ENCODE peak calls at places on chromosomes 13 and 19, in seven cellular contexts. One of them, this sample, is unnamed.

GRCh38 chr19:13817018-13817614 is 21.9 kb downstream of the ZSWIM4 start:
- DNase-seq in mesenchymal stem cell: peak
- DNase-seq in astrocyte of the spinal cord: no peak
- DNase-seq in GM23338: peak
- DNase-seq in OCI-LY7: peak
- DNase-seq in heart right ventricle: no peak
- DNase-seq in GM12864: no peak
- DNase-seq in this sample: no peak

GRCh38 chr19:12884926-12885748 is 1.9 kb downstream of the KLF1 start:
- DNase-seq in heart right ventricle: peak
- DNase-seq in astrocyte of the spinal cord: peak
- DNase-seq in OCI-LY7: peak
- DNase-seq in GM23338: peak
- DNase-seq in GM12864: peak
- DNase-seq in mesenchymal stem cell: peak
- DNase-seq in this sample: peak

GRCh38 chr13:30373727-30374126 is 48.6 kb upstream of the UBE2L5 start:
- DNase-seq in astrocyte of the spinal cord: no peak
- DNase-seq in heart right ventricle: no peak
- DNase-seq in GM12864: peak
- DNase-seq in GM23338: no peak
- DNase-seq in mesenchymal stem cell: no peak
- DNase-seq in OCI-LY7: peak
- DNase-seq in this sample: no peak

GRCh38 chr13:85833938-85834337 is 34.7 kb upstream of the SLITRK6 start:
- DNase-seq in heart right ventricle: no peak
- DNase-seq in GM23338: no peak
- DNase-seq in OCI-LY7: no peak
- DNase-seq in astrocyte of the spinal cord: no peak
- DNase-seq in mesenchymal stem cell: no peak
- DNase-seq in GM12864: no peak
- DNase-seq in this sample: peak

GRCh38 chr19:492091-492531 is 4.2 kb upstream of the MADCAM1 start:
- DNase-seq in mesenchymal stem cell: peak
- DNase-seq in heart right ventricle: no peak
- DNase-seq in OCI-LY7: peak
- DNase-seq in astrocyte of the spinal cord: no peak
- DNase-seq in GM12864: no peak
- DNase-seq in GM23338: peak
- DNase-seq in this sample: no peak

GRCh38 chr19:19348266-19348665 is 27.6 kb downstream of the MAU2 start:
- DNase-seq in GM12864: no peak
- DNase-seq in OCI-LY7: no peak
- DNase-seq in heart right ventricle: no peak
- DNase-seq in GM23338: no peak
- DNase-seq in astrocyte of the spinal cord: no peak
- DNase-seq in mesenchymal stem cell: no peak
- DNase-seq in this sample: no peak

GRCh38 chr19:47499863-47500830 is 14.7 kb downstream of the NAPA start:
- DNase-seq in OCI-LY7: no peak
- DNase-seq in GM12864: no peak
- DNase-seq in astrocyte of the spinal cord: no peak
- DNase-seq in heart right ventricle: no peak
- DNase-seq in mesenchymal stem cell: no peak
- DNase-seq in GM23338: peak
- DNase-seq in this sample: no peak

GRCh38 chr13:50448535-50448981 is 394.9 kb downstream of the DLEU7 start:
- DNase-seq in mesenchymal stem cell: no peak
- DNase-seq in GM12864: no peak
- DNase-seq in OCI-LY7: no peak
- DNase-seq in astrocyte of the spinal cord: no peak
- DNase-seq in GM23338: no peak
- DNase-seq in heart right ventricle: no peak
- DNase-seq in this sample: no peak

GRCh38 chr13:41122838-41123237 is 9.8 kb downstream of the KBTBD6 start:
- DNase-seq in heart right ventricle: no peak
- DNase-seq in GM12864: no peak
- DNase-seq in OCI-LY7: no peak
- DNase-seq in astrocyte of the spinal cord: no peak
- DNase-seq in mesenchymal stem cell: no peak
- DNase-seq in GM23338: no peak
- DNase-seq in this sample: no peak

GRCh38 chr19:1860133-1860775 is 3.1 kb downstream of the KLF16 start:
- DNase-seq in GM12864: no peak
- DNase-seq in astrocyte of the spinal cord: peak
- DNase-seq in OCI-LY7: peak
- DNase-seq in GM23338: peak
- DNase-seq in mesenchymal stem cell: peak
- DNase-seq in heart right ventricle: no peak
- DNase-seq in this sample: no peak

GRCh38 chr19:31274964-31275319 is 74.3 kb downstream of the TSHZ3 start:
- DNase-seq in OCI-LY7: no peak
- DNase-seq in GM23338: no peak
- DNase-seq in astrocyte of the spinal cord: no peak
- DNase-seq in heart right ventricle: no peak
- DNase-seq in mesenchymal stem cell: no peak
- DNase-seq in GM12864: no peak
- DNase-seq in this sample: no peak

GRCh38 chr19:3719868-3720532 is 11.8 kb downstream of the TJP3 start:
- DNase-seq in GM12864: no peak
- DNase-seq in mesenchymal stem cell: no peak
- DNase-seq in astrocyte of the spinal cord: no peak
- DNase-seq in heart right ventricle: no peak
- DNase-seq in OCI-LY7: no peak
- DNase-seq in GM23338: no peak
- DNase-seq in this sample: no peak

GRCh38 chr13:62973804-62974203 is 1558.2 kb upstream of the PCDH20 start:
- DNase-seq in mesenchymal stem cell: no peak
- DNase-seq in OCI-LY7: no peak
- DNase-seq in astrocyte of the spinal cord: no peak
- DNase-seq in GM12864: no peak
- DNase-seq in heart right ventricle: no peak
- DNase-seq in GM23338: no peak
- DNase-seq in this sample: no peak

GRCh38 chr13:109654341-109655205 is 131.8 kb downstream of the IRS2 start:
- DNase-seq in heart right ventricle: no peak
- DNase-seq in GM12864: no peak
- DNase-seq in mesenchymal stem cell: peak
- DNase-seq in GM23338: no peak
- DNase-seq in astrocyte of the spinal cord: no peak
- DNase-seq in OCI-LY7: no peak
- DNase-seq in this sample: no peak

GRCh38 chr13:68056816-68057710 is 826.9 kb upstream of the PCDH9 start:
- DNase-seq in heart right ventricle: no peak
- DNase-seq in GM12864: no peak
- DNase-seq in OCI-LY7: peak
- DNase-seq in GM23338: peak
- DNase-seq in mesenchymal stem cell: peak
- DNase-seq in astrocyte of the spinal cord: peak
- DNase-seq in this sample: no peak

GRCh38 chr19:30884146-30884812 is 465.0 kb downstream of the TSHZ3 start:
- DNase-seq in mesenchymal stem cell: no peak
- DNase-seq in heart right ventricle: no peak
- DNase-seq in GM23338: peak
- DNase-seq in OCI-LY7: no peak
- DNase-seq in astrocyte of the spinal cord: no peak
- DNase-seq in GM12864: no peak
- DNase-seq in this sample: no peak

GRCh38 chr13:86945596-86945995 is 725.6 kb upstream of the SLITRK5 start:
- DNase-seq in mesenchymal stem cell: no peak
- DNase-seq in astrocyte of the spinal cord: no peak
- DNase-seq in heart right ventricle: no peak
- DNase-seq in GM23338: no peak
- DNase-seq in GM12864: no peak
- DNase-seq in OCI-LY7: no peak
- DNase-seq in this sample: no peak

GRCh38 chr19:18875726-18876125 is 20.2 kb downstream of the CERS1 start:
- DNase-seq in GM23338: no peak
- DNase-seq in astrocyte of the spinal cord: no peak
- DNase-seq in mesenchymal stem cell: no peak
- DNase-seq in heart right ventricle: no peak
- DNase-seq in OCI-LY7: no peak
- DNase-seq in GM12864: no peak
- DNase-seq in this sample: no peak

GRCh38 chr19:49985926-49986325 is 25.0 kb upstream of the SIGLEC11 start:
- DNase-seq in GM23338: no peak
- DNase-seq in astrocyte of the spinal cord: no peak
- DNase-seq in heart right ventricle: no peak
- DNase-seq in GM12864: no peak
- DNase-seq in OCI-LY7: no peak
- DNase-seq in mesenchymal stem cell: no peak
- DNase-seq in this sample: no peak

GRCh38 chr13:98416408-98416807 is 160.5 kb downstream of the STK24 start:
- DNase-seq in astrocyte of the spinal cord: no peak
- DNase-seq in mesenchymal stem cell: no peak
- DNase-seq in OCI-LY7: no peak
- DNase-seq in GM23338: no peak
- DNase-seq in heart right ventricle: no peak
- DNase-seq in GM12864: no peak
- DNase-seq in this sample: no peak

GRCh38 chr13:34124912-34125311 is 307.0 kb downstream of the RFC3 start:
- DNase-seq in mesenchymal stem cell: no peak
- DNase-seq in astrocyte of the spinal cord: no peak
- DNase-seq in OCI-LY7: no peak
- DNase-seq in GM12864: no peak
- DNase-seq in heart right ventricle: no peak
- DNase-seq in GM23338: no peak
- DNase-seq in this sample: no peak

GRCh38 chr13:60013166-60013565 is 150.6 kb downstream of the DIAPH3 start:
- DNase-seq in OCI-LY7: no peak
- DNase-seq in mesenchymal stem cell: no peak
- DNase-seq in heart right ventricle: no peak
- DNase-seq in GM23338: peak
- DNase-seq in astrocyte of the spinal cord: no peak
- DNase-seq in GM12864: no peak
- DNase-seq in this sample: no peak

GRCh38 chr13:31545616-31546015 is 193.7 kb upstream of the RXFP2 start:
- DNase-seq in heart right ventricle: no peak
- DNase-seq in GM12864: no peak
- DNase-seq in OCI-LY7: no peak
- DNase-seq in mesenchymal stem cell: no peak
- DNase-seq in astrocyte of the spinal cord: peak
- DNase-seq in GM23338: no peak
- DNase-seq in this sample: no peak

GRCh38 chr19:45086453-45086852 is 6.5 kb upstream of the PPP1R37 start:
- DNase-seq in heart right ventricle: no peak
- DNase-seq in GM23338: no peak
- DNase-seq in astrocyte of the spinal cord: no peak
- DNase-seq in GM12864: no peak
- DNase-seq in OCI-LY7: no peak
- DNase-seq in mesenchymal stem cell: no peak
- DNase-seq in this sample: no peak

GRCh38 chr19:58559275-58560006 is 1.0 kb upstream of the UBE2M start:
- DNase-seq in GM23338: peak
- DNase-seq in heart right ventricle: peak
- DNase-seq in astrocyte of the spinal cord: peak
- DNase-seq in mesenchymal stem cell: peak
- DNase-seq in OCI-LY7: peak
- DNase-seq in GM12864: peak
- DNase-seq in this sample: peak

GRCh38 chr19:1624458-1624857 is 19.2 kb upstream of the UQCR11 start:
- DNase-seq in astrocyte of the spinal cord: peak
- DNase-seq in heart right ventricle: peak
- DNase-seq in GM23338: peak
- DNase-seq in mesenchymal stem cell: peak
- DNase-seq in GM12864: no peak
- DNase-seq in OCI-LY7: peak
- DNase-seq in this sample: peak

GRCh38 chr13:106468948-106469590 is 66.4 kb downstream of the EFNB2 start:
- DNase-seq in GM12864: no peak
- DNase-seq in mesenchymal stem cell: no peak
- DNase-seq in OCI-LY7: no peak
- DNase-seq in astrocyte of the spinal cord: no peak
- DNase-seq in heart right ventricle: no peak
- DNase-seq in GM23338: no peak
- DNase-seq in this sample: no peak

GRCh38 chr19:56884481-56884880 is 44.0 kb upstream of the PEG3 start:
- DNase-seq in GM12864: no peak
- DNase-seq in OCI-LY7: no peak
- DNase-seq in GM23338: no peak
- DNase-seq in mesenchymal stem cell: no peak
- DNase-seq in astrocyte of the spinal cord: no peak
- DNase-seq in heart right ventricle: no peak
- DNase-seq in this sample: no peak

GRCh38 chr19:41922220-41922576 is 6.1 kb downstream of the ERFL start:
- DNase-seq in OCI-LY7: no peak
- DNase-seq in GM12864: no peak
- DNase-seq in GM23338: no peak
- DNase-seq in astrocyte of the spinal cord: no peak
- DNase-seq in heart right ventricle: no peak
- DNase-seq in mesenchymal stem cell: no peak
- DNase-seq in this sample: no peak
- H3K4me3 ChIP-seq in OCI-LY7: no peak
- H3K4me3 ChIP-seq in GM12864: no peak
- H3K4me3 ChIP-seq in GM23338: peak
- H3K4me3 ChIP-seq in astrocyte of the spinal cord: no peak
- H3K4me3 ChIP-seq in heart right ventricle: no peak
- H3K4me3 ChIP-seq in mesenchymal stem cell: no peak
- H3K4me3 ChIP-seq in this sample: no peak

GRCh38 chr19:55080121-55080914 is 4.6 kb downstream of the EPS8L1 start:
- DNase-seq in astrocyte of the spinal cord: peak
- DNase-seq in mesenchymal stem cell: peak
- DNase-seq in GM12864: peak
- DNase-seq in heart right ventricle: peak
- DNase-seq in OCI-LY7: peak
- DNase-seq in GM23338: peak
- DNase-seq in this sample: peak
- H3K4me3 ChIP-seq in astrocyte of the spinal cord: no peak
- H3K4me3 ChIP-seq in mesenchymal stem cell: peak
- H3K4me3 ChIP-seq in GM12864: peak
- H3K4me3 ChIP-seq in heart right ventricle: no peak
- H3K4me3 ChIP-seq in OCI-LY7: peak
- H3K4me3 ChIP-seq in GM23338: peak
- H3K4me3 ChIP-seq in this sample: peak

GRCh38 chr13:21435710-21436151 is 23.4 kb downstream of the ZDHHC20 start:
- DNase-seq in GM12864: peak
- DNase-seq in GM23338: no peak
- DNase-seq in astrocyte of the spinal cord: peak
- DNase-seq in OCI-LY7: peak
- DNase-seq in heart right ventricle: peak
- DNase-seq in mesenchymal stem cell: peak
- DNase-seq in this sample: no peak
- H3K4me3 ChIP-seq in GM12864: no peak
- H3K4me3 ChIP-seq in GM23338: no peak
- H3K4me3 ChIP-seq in astrocyte of the spinal cord: no peak
- H3K4me3 ChIP-seq in OCI-LY7: no peak
- H3K4me3 ChIP-seq in heart right ventricle: no peak
- H3K4me3 ChIP-seq in mesenchymal stem cell: no peak
- H3K4me3 ChIP-seq in this sample: no peak

GRCh38 chr19:39970674-39971379 is at the start of gene PSMC4:
- DNase-seq in mesenchymal stem cell: peak
- DNase-seq in astrocyte of the spinal cord: peak
- DNase-seq in heart right ventricle: peak
- DNase-seq in OCI-LY7: peak
- DNase-seq in GM12864: peak
- DNase-seq in GM23338: peak
- DNase-seq in this sample: peak
- H3K4me3 ChIP-seq in mesenchymal stem cell: peak
- H3K4me3 ChIP-seq in astrocyte of the spinal cord: peak
- H3K4me3 ChIP-seq in heart right ventricle: peak
- H3K4me3 ChIP-seq in OCI-LY7: peak
- H3K4me3 ChIP-seq in GM12864: peak
- H3K4me3 ChIP-seq in GM23338: peak
- H3K4me3 ChIP-seq in this sample: peak

This sample was measured in Jurkat, Clone E6-1.